ENCODE peak calls at places on chromosomes 2 and 18, in nine cellular contexts. D, X, O, F, Y, A, N, I and P are unnamed samples.

GRCh38 chr2:145599761-145600160 is 1079.8 kb upstream of the ZEB2 start:
- DNase-seq in D (no peak), X (no peak), O (no peak), F (no peak), Y (no peak), A (no peak), N (no peak), I (no peak), P (no peak)

GRCh38 chr2:79437416-79438281 is 75.2 kb upstream of the CTNNA2 start:
- DNase-seq in D (no peak), X (no peak), O (no peak), F (no peak), Y (peak; percentile 39), A (no peak), N (no peak), I (no peak), P (no peak)

GRCh38 chr2:205524656-205525055 is 157.6 kb upstream of the NRP2 start:
- DNase-seq in D (no peak), X (no peak), O (no peak), F (no peak), Y (no peak), A (no peak), N (no peak), I (no peak), P (no peak)

GRCh38 chr18:56647071-56647470 is 4.1 kb upstream of the WDR7 start:
- DNase-seq in D (no peak), X (no peak), O (no peak), F (no peak), Y (no peak), A (no peak), N (no peak), I (no peak), P (no peak)

GRCh38 chr18:12458761-12459160 is 51.0 kb downstream of the PRELID3A start:
- DNase-seq in D (no peak), X (no peak), O (no peak), F (no peak), Y (peak; percentile 34), A (no peak), N (no peak), I (no peak), P (no peak)

GRCh38 chr2:38600242-38600891 is 2.4 kb downstream of the HNRNPLL start:
- DNase-seq in D (no peak), X (no peak), O (no peak), F (no peak), Y (peak; percentile 17), A (no peak), N (no peak), I (no peak), P (no peak)

GRCh38 chr2:101737478-101738240 is 40.2 kb downstream of the MAP4K4 start:
- DNase-seq in D (no peak), X (no peak), O (no peak), F (no peak), Y (no peak), A (no peak), N (no peak), I (no peak), P (no peak)

GRCh38 chr2:209368924-209369323 is 54.9 kb upstream of the MAP2 start:
- DNase-seq in D (no peak), X (no peak), O (no peak), F (no peak), Y (no peak), A (no peak), N (peak; percentile 27), I (no peak), P (no peak)

GRCh38 chr2:15050483-15050882 is 418.0 kb downstream of the LRATD1 start:
- DNase-seq in D (no peak), X (no peak), O (no peak), F (no peak), Y (no peak), A (peak; percentile 93), N (no peak), I (no peak), P (no peak)

GRCh38 chr2:136019304-136019703 is 33.9 kb upstream of the DARS1 start:
- DNase-seq in D (peak; percentile 63), X (no peak), O (peak; percentile 80), F (no peak), Y (no peak), A (no peak), N (no peak), I (no peak), P (no peak)

GRCh38 chr2:224162122-224162521 is 123.0 kb upstream of the SERPINE2 start:
- DNase-seq in D (no peak), X (no peak), O (no peak), F (no peak), Y (no peak), A (no peak), N (no peak), I (no peak), P (no peak)

GRCh38 chr2:64543006-64543697 is 19.0 kb downstream of the AFTPH start:
- DNase-seq in D (no peak), X (no peak), O (no peak), F (no peak), Y (no peak), A (no peak), N (no peak), I (no peak), P (no peak)

GRCh38 chr2:72911256-72911655 is 6.1 kb upstream of the EMX1 start:
- DNase-seq in D (no peak), X (no peak), O (no peak), F (no peak), Y (no peak), A (no peak), N (no peak), I (no peak), P (no peak)

GRCh38 chr2:41194235-41194634 is 742.3 kb upstream of the SLC8A1 start:
- DNase-seq in D (no peak), X (no peak), O (no peak), F (no peak), Y (no peak), A (no peak), N (no peak), I (no peak), P (no peak)